ENCODE peak calls at places on chromosome 4, in four cellular contexts. One of them, this sample, is unnamed. For H3K9me3, the result is how much of the 10 kb centered on the place peaks cover.

GRCh38 chr4:7624361-7624760 is 189.6 kb upstream of the PSAPL1 start:
- DNase-seq in right lobe of liver: no peak
- DNase-seq in cardiac muscle cell: no peak
- DNase-seq in psoas muscle: no peak
- DNase-seq in this sample: no peak

GRCh38 chr4:2843909-2844584 is 403 bp downstream of the ADD1 start:
- DNase-seq in psoas muscle: peak
- DNase-seq in cardiac muscle cell: peak
- DNase-seq in right lobe of liver: peak
- DNase-seq in this sample: peak

GRCh38 chr4:137749466-137749865 is 217.2 kb upstream of the PCDH18 start:
- DNase-seq in cardiac muscle cell: no peak
- DNase-seq in psoas muscle: no peak
- DNase-seq in right lobe of liver: no peak
- DNase-seq in this sample: no peak

GRCh38 chr4:117796677-117797076 is 237.6 kb upstream of the NDST3 start:
- DNase-seq in right lobe of liver: no peak
- DNase-seq in psoas muscle: no peak
- DNase-seq in cardiac muscle cell: no peak
- DNase-seq in this sample: no peak

GRCh38 chr4:183173580-183174526 is 74.8 kb downstream of the WWC2 start:
- DNase-seq in right lobe of liver: no peak
- DNase-seq in psoas muscle: no peak
- DNase-seq in cardiac muscle cell: no peak
- DNase-seq in this sample: no peak

GRCh38 chr4:19944251-19944650 is 307.5 kb upstream of the SLIT2 start:
- DNase-seq in right lobe of liver: no peak
- DNase-seq in cardiac muscle cell: no peak
- DNase-seq in psoas muscle: no peak
- DNase-seq in this sample: no peak

GRCh38 chr4:10461091-10461849 is 4.0 kb upstream of the ZNF518B start:
- DNase-seq in psoas muscle: peak
- DNase-seq in cardiac muscle cell: peak
- DNase-seq in right lobe of liver: peak
- DNase-seq in this sample: peak

GRCh38 chr4:137707626-137708025 is 175.3 kb upstream of the PCDH18 start:
- DNase-seq in right lobe of liver: no peak
- DNase-seq in cardiac muscle cell: no peak
- DNase-seq in psoas muscle: no peak
- DNase-seq in this sample: no peak

GRCh38 chr4:83118869-83119268 is 4.3 kb upstream of the PLAC8 start:
- DNase-seq in psoas muscle: no peak
- DNase-seq in right lobe of liver: no peak
- DNase-seq in cardiac muscle cell: no peak
- DNase-seq in this sample: no peak

DNA sequence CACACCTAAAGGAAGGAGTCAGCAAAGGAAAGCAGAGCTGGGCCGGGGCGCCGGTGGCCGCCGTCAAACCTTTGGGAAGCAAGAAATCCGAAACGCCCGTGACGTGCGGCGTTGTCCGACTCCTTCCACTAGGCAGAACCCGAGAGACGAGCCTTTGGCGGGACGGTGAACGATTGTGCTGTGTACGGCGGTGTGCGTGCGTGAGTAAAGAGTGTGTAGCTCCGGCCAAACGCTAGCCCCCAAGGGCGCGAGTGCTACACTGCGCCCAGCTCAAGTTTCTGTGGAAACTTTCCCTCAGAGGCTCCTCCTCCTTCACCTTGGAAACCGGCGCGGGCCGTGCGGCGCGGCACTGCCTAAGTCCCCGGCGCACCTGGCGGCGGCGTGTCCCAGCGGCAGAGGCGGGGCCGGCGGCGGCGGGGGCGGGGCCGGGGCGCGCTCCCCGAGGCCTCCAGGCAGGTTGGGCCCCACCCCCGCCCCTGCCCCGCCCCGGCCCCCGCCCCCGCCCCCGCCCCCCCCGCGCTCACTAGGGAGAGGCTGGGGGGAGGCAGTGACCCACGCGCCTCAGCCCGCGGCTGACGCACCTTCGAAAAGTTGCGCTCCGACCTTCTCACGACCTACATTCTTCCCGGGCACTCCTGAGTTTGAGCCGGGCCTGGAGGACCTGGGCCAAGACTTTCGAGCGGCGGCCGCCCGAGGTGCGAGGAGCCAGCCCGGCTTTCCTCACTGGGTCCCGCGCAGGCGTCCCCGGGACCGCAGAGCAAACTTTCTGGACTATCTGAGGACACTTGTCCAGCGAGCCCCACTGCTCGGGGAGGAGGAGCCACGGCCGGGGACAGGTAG is at the start of gene FHIP1A:
- DNase-seq in cardiac muscle cell: peak
- DNase-seq in psoas muscle: peak
- DNase-seq in right lobe of liver: peak
- DNase-seq in this sample: peak
- TF ChIP-seq CTCF in cardiac muscle cell: no peak
- TF ChIP-seq CTCF in psoas muscle: peak
- TF ChIP-seq CTCF in right lobe of liver: no peak
- TF ChIP-seq CTCF in this sample: peak

DNA sequence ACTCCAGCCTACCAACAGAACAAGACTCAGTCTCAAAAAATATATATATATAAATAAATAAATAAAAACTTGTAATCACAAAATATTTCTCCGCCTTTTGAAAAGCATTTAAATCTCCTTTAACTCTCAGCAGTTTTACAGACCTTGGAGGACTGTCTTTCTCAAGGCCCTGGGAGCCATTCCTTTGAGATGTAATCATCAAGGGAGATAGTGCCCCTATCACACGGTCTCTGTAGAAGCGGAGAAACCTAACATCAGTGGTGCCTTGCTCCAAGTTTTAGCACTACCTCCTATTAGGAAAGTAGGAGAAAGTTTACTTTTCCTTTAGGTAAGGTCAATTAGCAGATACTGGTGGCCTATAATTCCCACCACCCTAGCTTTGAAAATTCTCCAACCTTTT is 58.5 kb downstream of the ANTXR2 start:
- DNase-seq in cardiac muscle cell: no peak
- DNase-seq in psoas muscle: no peak
- DNase-seq in right lobe of liver: no peak
- DNase-seq in this sample: no peak
- H3K9me3 ChIP-seq in cardiac muscle cell: under half
- H3K9me3 ChIP-seq in psoas muscle: under half
- H3K9me3 ChIP-seq in right lobe of liver: under half
- H3K9me3 ChIP-seq in this sample: under half

GRCh38 chr4:184807797-184808718 is 17.7 kb downstream of the ACSL1 start:
- DNase-seq in right lobe of liver: no peak
- DNase-seq in cardiac muscle cell: peak
- DNase-seq in psoas muscle: peak
- DNase-seq in this sample: no peak
- TF ChIP-seq CTCF in right lobe of liver: no peak
- TF ChIP-seq CTCF in cardiac muscle cell: no peak
- TF ChIP-seq CTCF in psoas muscle: no peak
- TF ChIP-seq CTCF in this sample: no peak

GRCh38 chr4:172736046-172736445 is 432.6 kb upstream of the GALNT7 start:
- DNase-seq in right lobe of liver: no peak
- DNase-seq in cardiac muscle cell: no peak
- DNase-seq in psoas muscle: no peak
- DNase-seq in this sample: no peak
- H3K9me3 ChIP-seq in right lobe of liver: under half
- H3K9me3 ChIP-seq in cardiac muscle cell: under half
- H3K9me3 ChIP-seq in psoas muscle: under half
- H3K9me3 ChIP-seq in this sample: half or more

DNA sequence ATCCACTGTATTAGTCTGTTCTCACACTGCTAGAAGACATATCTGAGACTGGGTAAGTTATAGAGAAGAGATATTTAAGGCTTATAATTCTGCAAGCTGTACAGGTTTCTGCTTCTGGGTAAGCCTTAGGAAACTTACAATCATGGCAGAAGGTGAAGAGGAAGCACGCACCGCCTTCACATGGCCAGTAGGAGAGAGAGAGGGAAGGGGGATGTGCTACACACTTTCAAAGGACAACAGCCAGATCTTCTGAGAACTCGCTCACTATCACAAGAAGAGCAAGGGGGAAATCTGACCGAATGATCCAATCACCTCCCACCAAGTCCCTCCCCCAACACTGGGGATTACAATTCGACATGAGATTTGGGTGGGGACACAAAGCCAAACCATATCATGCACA is 13.0 kb downstream of the FRYL start:
- DNase-seq in psoas muscle: no peak
- DNase-seq in cardiac muscle cell: no peak
- DNase-seq in right lobe of liver: no peak
- DNase-seq in this sample: no peak
- TF ChIP-seq CTCF in psoas muscle: no peak
- TF ChIP-seq CTCF in cardiac muscle cell: no peak
- TF ChIP-seq CTCF in right lobe of liver: no peak
- TF ChIP-seq CTCF in this sample: no peak

GRCh38 chr4:174865418-174865985 is 36.5 kb upstream of the GLRA3 start:
- DNase-seq in psoas muscle: no peak
- DNase-seq in cardiac muscle cell: no peak
- DNase-seq in right lobe of liver: no peak
- DNase-seq in this sample: no peak

GRCh38 chr4:174867893-174868292 is 38.8 kb upstream of the GLRA3 start:
- DNase-seq in right lobe of liver: no peak
- DNase-seq in cardiac muscle cell: no peak
- DNase-seq in psoas muscle: no peak
- DNase-seq in this sample: no peak

GRCh38 chr4:174869334-174869733 is 40.3 kb upstream of the GLRA3 start:
- DNase-seq in cardiac muscle cell: no peak
- DNase-seq in right lobe of liver: no peak
- DNase-seq in psoas muscle: no peak
- DNase-seq in this sample: no peak

GRCh38 chr4:174859904-174860303 is 30.9 kb upstream of the GLRA3 start:
- DNase-seq in cardiac muscle cell: no peak
- DNase-seq in right lobe of liver: no peak
- DNase-seq in psoas muscle: no peak
- DNase-seq in this sample: no peak

GRCh38 chr4:174864031-174864430 is 35.0 kb upstream of the GLRA3 start:
- DNase-seq in psoas muscle: no peak
- DNase-seq in right lobe of liver: no peak
- DNase-seq in cardiac muscle cell: no peak
- DNase-seq in this sample: no peak
- H3K9me3 ChIP-seq in psoas muscle: under half
- H3K9me3 ChIP-seq in right lobe of liver: under half
- H3K9me3 ChIP-seq in cardiac muscle cell: under half
- H3K9me3 ChIP-seq in this sample: under half

GRCh38 chr4:16887887-16888286 is 10.6 kb downstream of the LDB2 start:
- DNase-seq in right lobe of liver: no peak
- DNase-seq in cardiac muscle cell: no peak
- DNase-seq in psoas muscle: no peak
- DNase-seq in this sample: no peak
- TF ChIP-seq CTCF in right lobe of liver: no peak
- TF ChIP-seq CTCF in cardiac muscle cell: no peak
- TF ChIP-seq CTCF in psoas muscle: no peak
- TF ChIP-seq CTCF in this sample: no peak

This sample was measured in left ventricle myocardium inferior.